ENCODE peak calls at places on chromosomes 2 and 18, in five cellular contexts. P, Q, S, F and D are unnamed samples. For H3K4me1 and H3K9me3, the result is how much of the 10 kb centered on the place peaks cover.

GRCh38 chr18:63427566-63427965 is 5.3 kb upstream of the VPS4B start:
- DNase-seq in P (no peak), S (no peak), Q (no peak), F (no peak), D (peak)

GRCh38 chr18:76450912-76451421 is 44.1 kb downstream of the ZNF516 start:
- DNase-seq in Q (peak), S (no peak), P (peak), F (no peak), D (peak)

GRCh38 chr2:207660994-207661393 is 35.8 kb upstream of the METTL21A start:
- DNase-seq in S (no peak), F (no peak), P (no peak), Q (no peak), D (no peak)

GRCh38 chr2:227745594-227745993 is at the start of gene SCYGR8:
- DNase-seq in S (no peak), Q (no peak), P (no peak), F (no peak), D (no peak)

GRCh38 chr2:216693414-216694100 is 1.8 kb downstream of the IGFBP5 start:
- DNase-seq in S (no peak), Q (no peak), F (no peak), P (no peak), D (no peak)

GRCh38 chr2:177164584-177165052 is 48.0 kb upstream of the HNRNPA3 start:
- DNase-seq in Q (peak), F (peak), S (peak), P (peak), D (peak)

GRCh38 chr2:237600205-237600846 is 9.8 kb upstream of the RAB17 start:
- DNase-seq in Q (peak), S (no peak), F (no peak), P (no peak), D (no peak)

GRCh38 chr2:139495851-139496250 is 715.7 kb upstream of the NXPH2 start:
- DNase-seq in Q (no peak), F (no peak), S (no peak), P (no peak), D (no peak)

GRCh38 chr2:53437371-53437770 is 330.2 kb upstream of the CHAC2 start:
- DNase-seq in Q (no peak), F (no peak), S (no peak), P (no peak), D (no peak)

GRCh38 chr18:78672862-78673446 is 306.7 kb upstream of the SALL3 start:
- DNase-seq in P (peak), F (no peak), S (peak), Q (no peak), D (no peak)

GRCh38 chr2:224360801-224361251 is 41.1 kb downstream of the FAM124B start:
- DNase-seq in S (no peak), Q (no peak), P (no peak), F (no peak), D (no peak)

GRCh38 chr2:138622606-138623005 is 121.0 kb downstream of the SPOPL start:
- DNase-seq in Q (no peak), P (no peak), S (no peak), F (no peak), D (no peak)

GRCh38 chr2:76194376-76194775 is 483.7 kb upstream of the GCFC2 start:
- DNase-seq in F (peak), P (no peak), S (no peak), Q (no peak), D (no peak)

GRCh38 chr2:151905963-151906632 is 77.9 kb upstream of the ARL5A start:
- DNase-seq in S (no peak), F (no peak), P (no peak), Q (no peak), D (no peak)

GRCh38 chr18:21900594-21901352 is 160.2 kb downstream of the MIB1 start:
- DNase-seq in P (no peak), S (no peak), Q (no peak), F (no peak), D (peak)

GRCh38 chr2:242054881-242055801 is 185.6 kb downstream of the RTP5 start:
- DNase-seq in S (no peak), Q (no peak), P (peak), F (no peak), D (no peak)

GRCh38 chr2:201218780-201219179 is 35.8 kb downstream of the CASP10 start:
- DNase-seq in Q (no peak), P (no peak), S (no peak), F (no peak), D (no peak)

GRCh38 chr18:8536226-8536625 is 73.0 kb upstream of the RAB12 start:
- DNase-seq in Q (no peak), F (no peak), S (no peak), P (no peak), D (no peak)

GRCh38 chr2:75964646-75965045 is 253.9 kb upstream of the GCFC2 start:
- DNase-seq in F (no peak), P (no peak), S (no peak), Q (no peak), D (no peak)

GRCh38 chr2:239026711-239027430 is 179.0 kb downstream of the TWIST2 start:
- DNase-seq in P (peak), Q (no peak), S (no peak), F (no peak), D (peak)

GRCh38 chr2:174753038-174753633 is 11.1 kb downstream of the CHRNA1 start:
- DNase-seq in Q (no peak), F (no peak), P (no peak), S (no peak), D (no peak)

GRCh38 chr18:65748321-65748720 is 2.5 kb upstream of the CDH7 start:
- DNase-seq in S (no peak), Q (no peak), F (no peak), P (no peak), D (no peak)

GRCh38 chr2:70948350-70949003 is 12.8 kb downstream of the ATP6V1B1 start:
- DNase-seq in S (peak), F (peak), P (peak), Q (peak), D (peak)

GRCh38 chr18:77857926-77858325 is 608.3 kb downstream of the GALR1 start:
- DNase-seq in P (no peak), S (no peak), F (no peak), Q (no peak), D (no peak)

GRCh38 chr18:3037423-3037915 is 24.5 kb upstream of the LPIN2 start:
- DNase-seq in Q (no peak), P (no peak), F (peak), S (no peak), D (no peak)

GRCh38 chr2:44168684-44169154 is at the start of gene PPM1B:
- DNase-seq in Q (peak), P (peak), F (no peak), S (peak), D (peak)

GRCh38 chr2:44171018-44171417 is 2.3 kb downstream of the PPM1B start:
- DNase-seq in P (no peak), F (no peak), S (no peak), Q (no peak), D (no peak)

GRCh38 chr2:44172576-44172975 is 3.9 kb downstream of the PPM1B start:
- DNase-seq in S (no peak), P (no peak), F (no peak), Q (no peak), D (no peak)

GRCh38 chr2:44169155-44169898 is 652 bp downstream of the PPM1B start:
- DNase-seq in Q (peak), P (no peak), F (peak), S (no peak), D (no peak)

GRCh38 chr2:44170337-44170736 is 1.7 kb downstream of the PPM1B start:
- DNase-seq in P (no peak), Q (no peak), S (no peak), F (no peak), D (no peak)
- H3K4me1 ChIP-seq in P (half or more), Q (under half), S (under half), F (under half), D (under half)

GRCh38 chr2:64887565-64887964 is 101.6 kb upstream of the SLC1A4 start:
- DNase-seq in Q (no peak), P (no peak), F (no peak), S (no peak), D (no peak)

GRCh38 chr2:64889803-64890202 is 99.4 kb upstream of the SLC1A4 start:
- DNase-seq in F (no peak), S (no peak), P (no peak), Q (no peak), D (no peak)

DNA sequence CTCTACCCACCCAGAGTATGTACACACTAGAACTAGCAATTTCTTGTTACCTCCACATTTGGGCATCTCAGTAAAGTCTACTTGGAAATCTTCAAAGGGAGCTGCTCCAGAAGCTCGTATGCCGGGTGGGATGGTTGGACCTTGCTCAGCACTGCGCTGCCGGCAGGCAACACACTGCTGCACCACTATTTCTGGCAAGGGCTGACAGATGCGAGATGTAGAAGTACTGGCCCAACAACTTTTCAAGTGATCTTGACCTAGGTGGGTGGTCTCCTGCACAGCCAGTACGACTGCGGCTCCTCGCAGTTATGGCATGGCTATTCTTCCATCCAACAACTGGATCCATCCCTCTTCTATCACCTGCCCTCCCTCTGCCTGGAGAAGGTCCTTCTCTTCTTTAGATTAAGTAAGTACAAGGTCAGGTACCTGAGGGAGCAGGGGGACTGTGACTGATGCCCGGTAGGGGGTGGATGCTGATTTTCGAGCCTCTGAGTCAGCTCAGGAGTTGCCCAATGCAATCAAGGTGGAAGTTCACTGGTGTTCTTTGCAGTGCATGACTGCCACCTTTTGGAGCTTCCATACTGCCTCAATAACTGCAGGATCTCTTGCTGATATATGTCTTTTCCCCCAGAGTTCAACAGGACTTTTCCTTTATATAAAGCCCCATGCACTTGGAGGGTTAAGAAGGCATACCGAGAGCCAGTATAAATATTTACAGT is 100.4 kb upstream of the SLC1A4 start:
- DNase-seq in S (no peak), F (no peak), P (no peak), Q (no peak), D (no peak)
- TF ChIP-seq CTCF in S (no peak), F (no peak), P (no peak), Q (peak), D (no peak)

DNA sequence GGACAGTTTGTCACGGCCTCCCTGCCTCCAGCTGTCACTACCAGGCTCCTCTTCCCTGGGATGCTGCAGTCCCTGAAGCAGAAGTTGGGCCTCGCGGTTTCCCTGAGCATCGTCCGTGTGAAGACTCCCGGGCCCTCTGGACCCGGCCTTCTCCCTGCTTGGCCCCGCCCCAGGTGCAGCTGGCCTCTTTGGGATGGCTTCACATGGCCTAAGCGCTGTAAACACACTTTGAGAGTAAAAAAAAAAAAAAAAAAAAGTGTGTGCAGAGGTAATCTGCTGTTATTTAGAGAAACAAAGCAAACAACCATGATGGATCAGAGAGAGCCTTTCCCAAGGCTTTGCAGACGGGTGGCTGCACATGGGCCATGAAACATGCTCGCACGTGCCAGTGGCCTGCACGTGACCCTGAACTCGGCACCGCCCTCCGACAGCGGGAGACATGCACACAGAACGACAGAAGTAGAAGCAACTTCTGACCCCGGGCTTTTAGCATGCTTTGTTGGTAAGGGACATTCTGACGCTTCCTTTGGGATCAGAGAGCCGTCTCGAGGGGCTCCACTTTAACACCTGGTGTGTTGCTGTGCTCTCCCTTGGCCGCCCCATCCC is 112.4 kb downstream of the KCNF1 start:
- DNase-seq in S (no peak), F (peak), Q (no peak), P (no peak), D (no peak)
- H3K9me3 ChIP-seq in S (under half), F (under half), Q (under half), P (under half), D (under half)

DNA sequence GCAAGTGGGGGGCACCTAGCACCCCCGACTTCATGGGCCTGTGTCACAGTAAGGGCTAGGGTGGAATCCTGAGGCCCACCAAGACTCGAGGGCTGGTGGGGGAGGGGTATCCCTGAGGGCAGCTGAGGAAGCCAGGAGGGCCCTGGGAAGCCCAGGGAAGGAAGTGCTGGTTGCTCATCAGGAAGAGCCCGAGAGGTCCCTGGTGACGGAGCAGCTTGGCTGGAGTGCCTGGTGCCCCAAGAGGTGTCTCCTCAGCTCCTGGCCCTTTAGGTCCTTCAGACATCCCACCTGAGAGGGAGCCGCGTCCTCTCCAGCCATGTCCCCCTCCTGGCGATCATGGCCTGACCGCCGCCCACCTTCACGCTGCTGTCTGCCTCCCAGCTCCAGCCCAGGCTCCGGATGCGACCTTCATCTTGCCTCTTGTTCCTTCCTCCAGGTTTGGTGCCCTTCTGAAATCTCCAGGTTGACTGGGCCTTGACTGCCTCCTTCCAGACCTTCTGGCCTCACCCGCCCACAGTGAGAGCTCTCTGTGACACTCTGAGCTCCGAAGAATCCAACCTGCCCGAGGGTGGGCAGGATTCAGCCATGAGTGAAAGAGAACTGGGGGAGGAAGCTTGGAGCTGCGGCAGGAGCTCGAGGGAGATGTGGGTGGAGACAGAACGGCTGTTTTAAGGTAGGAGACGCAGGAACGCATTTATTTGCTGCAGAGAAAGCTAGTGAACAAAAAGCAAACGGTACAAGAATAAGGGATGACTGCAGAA is 42.7 kb upstream of the SEMA4C start:
- DNase-seq in Q (no peak), S (no peak), F (no peak), P (no peak), D (no peak)
- H3K4me1 ChIP-seq in Q (under half), S (under half), F (under half), P (half or more), D (under half)

DNA sequence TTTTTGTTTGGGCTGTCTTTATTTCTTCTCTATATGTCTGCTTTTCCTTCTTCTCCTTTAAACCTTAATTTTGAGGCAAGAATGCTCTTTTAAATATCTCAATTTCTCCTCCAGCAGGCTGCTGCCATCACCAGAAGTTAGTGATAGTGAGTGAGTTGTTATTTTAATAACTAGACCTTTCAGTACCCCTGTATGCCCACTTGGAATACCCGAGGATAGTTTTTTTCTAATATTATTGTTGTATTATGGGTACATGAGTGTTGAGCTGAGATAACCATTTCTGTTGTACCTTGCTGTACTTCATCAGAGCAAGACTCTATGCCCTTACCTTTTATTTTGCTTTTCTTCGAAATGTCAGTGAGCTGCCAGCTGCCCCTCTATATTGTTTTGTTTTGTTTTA is 50.1 kb downstream of the PPM1B start:
- DNase-seq in Q (no peak), S (no peak), P (no peak), F (no peak), D (no peak)
- TF ChIP-seq CTCF in Q (no peak), S (no peak), P (no peak), F (no peak), D (no peak)